ENCODE peak calls at places on chromosomes 4 and X, in nine cellular contexts. G is sigmoid colon, W is HepG2, Z is GM12878, L is stomach, F is suprapubic skin, V is K562, O is A549, X is ovary. Y is an unnamed sample.

GRCh38 chrX:9693307-9694001 is 72.2 kb downstream of the GPR143 start:
- DNase-seq in G (no peak), W (no peak), Z (no peak), L (no peak), F (no peak), V (no peak), O (no peak), X (no peak), Y (no peak)

GRCh38 chrX:16023790-16024734 is 99.3 kb upstream of the GRPR start:
- DNase-seq in G (no peak), W (peak), Z (peak), L (no peak), F (no peak), V (no peak), O (peak), X (no peak), Y (no peak)

GRCh38 chr4:95402299-95402698 is 146.5 kb downstream of the UNC5C start:
- DNase-seq in G (no peak), W (no peak), Z (no peak), L (no peak), F (no peak), V (no peak), O (no peak), X (no peak), Y (no peak)

GRCh38 chr4:29277381-29277780 is 1442.8 kb upstream of the PCDH7 start:
- DNase-seq in G (no peak), W (no peak), Z (no peak), L (no peak), F (no peak), V (no peak), O (no peak), X (no peak), Y (no peak)

GRCh38 chr4:115331241-115331640 is 217.8 kb upstream of the NDST4 start:
- DNase-seq in G (no peak), W (no peak), Z (no peak), L (no peak), F (no peak), V (no peak), O (no peak), X (no peak), Y (no peak)

GRCh38 chr4:54054501-54054900 is 9.9 kb downstream of the CHIC2 start:
- DNase-seq in G (no peak), W (no peak), Z (no peak), L (no peak), F (no peak), V (no peak), O (no peak), X (no peak), Y (no peak)

GRCh38 chr4:161629694-161630441 is 533.9 kb downstream of the FSTL5 start:
- DNase-seq in G (peak), W (no peak), Z (no peak), L (no peak), F (no peak), V (no peak), O (no peak), X (no peak), Y (no peak)

GRCh38 chr4:2800691-2801596 is 8.1 kb downstream of the SH3BP2 start:
- DNase-seq in G (peak), W (peak), Z (peak), L (peak), F (peak), V (peak), O (no peak), X (peak), Y (peak)

GRCh38 chr4:182916483-182917181 is 554 bp downstream of the DCTD start:
- DNase-seq in G (peak), W (no peak), Z (no peak), L (peak), F (no peak), V (peak), O (peak), X (peak), Y (peak)

GRCh38 chrX:12973561-12974216 is 1.2 kb upstream of the TMSB4X start:
- DNase-seq in G (no peak), W (no peak), Z (no peak), L (peak), F (no peak), V (no peak), O (no peak), X (peak), Y (no peak)

GRCh38 chr4:17613761-17614415 is 553 bp upstream of the MED28 start:
- DNase-seq in G (peak), W (peak), Z (no peak), L (no peak), F (no peak), V (no peak), O (no peak), X (no peak), Y (no peak)

GRCh38 chr4:121686265-121686664 is 10.5 kb downstream of the ANXA5 start:
- DNase-seq in G (no peak), W (no peak), Z (no peak), L (no peak), F (no peak), V (no peak), O (no peak), X (no peak), Y (no peak)

GRCh38 chrX:47863187-47863586 is 26.5 kb downstream of the ZNF81 start:
- DNase-seq in G (no peak), W (no peak), Z (no peak), L (peak), F (no peak), V (no peak), O (no peak), X (no peak), Y (no peak)

GRCh38 chrX:105307762-105308161 is 87.3 kb upstream of the TEX13A start:
- DNase-seq in G (no peak), W (no peak), Z (no peak), L (no peak), F (no peak), V (no peak), O (no peak), X (no peak), Y (no peak)

GRCh38 chr4:147137280-147137679 is 191.6 kb upstream of the TTC29 start:
- DNase-seq in G (no peak), W (no peak), Z (no peak), L (no peak), F (no peak), V (no peak), O (no peak), X (no peak), Y (no peak)

GRCh38 chr4:166197166-166197565 is 324.1 kb downstream of the TLL1 start:
- DNase-seq in G (no peak), W (no peak), Z (no peak), L (no peak), F (no peak), V (no peak), O (no peak), X (no peak), Y (no peak)

GRCh38 chr4:143531368-143531767 is 17.9 kb downstream of the SMARCA5 start:
- DNase-seq in G (no peak), W (peak), Z (no peak), L (no peak), F (no peak), V (no peak), O (no peak), X (no peak), Y (no peak)

GRCh38 chr4:125243835-125244397 is 70.8 kb upstream of the FAT4 start:
- DNase-seq in G (no peak), W (no peak), Z (no peak), L (no peak), F (no peak), V (no peak), O (no peak), X (no peak), Y (no peak)

GRCh38 chrX:110015915-110016314 is 13.0 kb downstream of the TMEM164 start:
- DNase-seq in G (no peak), W (no peak), Z (no peak), L (no peak), F (no peak), V (no peak), O (no peak), X (peak), Y (no peak)

GRCh38 chrX:69263421-69263820 is 98.2 kb upstream of the PJA1 start:
- DNase-seq in G (no peak), W (no peak), Z (no peak), L (no peak), F (no peak), V (no peak), O (no peak), X (no peak), Y (no peak)

GRCh38 chr4:76035799-76036389 is at the start of gene CXCL11:
- DNase-seq in G (no peak), W (no peak), Z (no peak), L (no peak), F (no peak), V (no peak), O (no peak), X (no peak), Y (no peak)

GRCh38 chrX:153554519-153555167 is 37.2 kb downstream of the ATP2B3 start:
- DNase-seq in G (peak), W (peak), Z (no peak), L (peak), F (peak), V (peak), O (peak), X (peak), Y (peak)

GRCh38 chr4:112751447-112751846 is 114.5 kb downstream of the LARP7 start:
- DNase-seq in G (no peak), W (no peak), Z (no peak), L (no peak), F (no peak), V (no peak), O (no peak), X (no peak), Y (no peak)

GRCh38 chr4:57055873-57056272 is 54.3 kb downstream of the IGFBP7 start:
- DNase-seq in G (peak), W (no peak), Z (no peak), L (no peak), F (no peak), V (no peak), O (no peak), X (no peak), Y (no peak)

GRCh38 chrX:23398570-23398969 is 63.9 kb downstream of the PTCHD1 start:
- DNase-seq in G (no peak), W (no peak), Z (no peak), L (no peak), F (no peak), V (no peak), O (no peak), X (no peak), Y (no peak)

GRCh38 chr4:59243038-59243437 is 1957.1 kb upstream of the ADGRL3 start:
- DNase-seq in G (no peak), W (no peak), Z (no peak), L (no peak), F (no peak), V (no peak), O (no peak), X (no peak), Y (no peak)

GRCh38 chrX:15418041-15418706 is 34.0 kb upstream of the VEGFD start:
- DNase-seq in G (no peak), W (no peak), Z (no peak), L (no peak), F (no peak), V (no peak), O (no peak), X (no peak), Y (no peak)

GRCh38 chr4:93080316-93080715 is 748.2 kb upstream of the ATOH1 start:
- DNase-seq in G (no peak), W (no peak), Z (no peak), L (no peak), F (no peak), V (no peak), O (no peak), X (no peak), Y (no peak)

GRCh38 chr4:115851918-115852766 is 738.7 kb upstream of the NDST4 start:
- DNase-seq in G (no peak), W (peak), Z (peak), L (peak), F (peak), V (peak), O (no peak), X (no peak), Y (no peak)

GRCh38 chrX:112826020-112826419 is 14.6 kb downstream of the AMOT start:
- DNase-seq in G (no peak), W (no peak), Z (no peak), L (no peak), F (no peak), V (no peak), O (no peak), X (no peak), Y (no peak)

GRCh38 chrX:44816369-44816768 is 27.5 kb upstream of the DUSP21 start:
- DNase-seq in G (no peak), W (no peak), Z (no peak), L (no peak), F (no peak), V (no peak), O (no peak), X (no peak), Y (no peak)

GRCh38 chrX:152810403-152810802 is 20.2 kb downstream of the CETN2 start:
- DNase-seq in G (no peak), W (no peak), Z (no peak), L (no peak), F (no peak), V (no peak), O (no peak), X (no peak), Y (no peak)

DNA sequence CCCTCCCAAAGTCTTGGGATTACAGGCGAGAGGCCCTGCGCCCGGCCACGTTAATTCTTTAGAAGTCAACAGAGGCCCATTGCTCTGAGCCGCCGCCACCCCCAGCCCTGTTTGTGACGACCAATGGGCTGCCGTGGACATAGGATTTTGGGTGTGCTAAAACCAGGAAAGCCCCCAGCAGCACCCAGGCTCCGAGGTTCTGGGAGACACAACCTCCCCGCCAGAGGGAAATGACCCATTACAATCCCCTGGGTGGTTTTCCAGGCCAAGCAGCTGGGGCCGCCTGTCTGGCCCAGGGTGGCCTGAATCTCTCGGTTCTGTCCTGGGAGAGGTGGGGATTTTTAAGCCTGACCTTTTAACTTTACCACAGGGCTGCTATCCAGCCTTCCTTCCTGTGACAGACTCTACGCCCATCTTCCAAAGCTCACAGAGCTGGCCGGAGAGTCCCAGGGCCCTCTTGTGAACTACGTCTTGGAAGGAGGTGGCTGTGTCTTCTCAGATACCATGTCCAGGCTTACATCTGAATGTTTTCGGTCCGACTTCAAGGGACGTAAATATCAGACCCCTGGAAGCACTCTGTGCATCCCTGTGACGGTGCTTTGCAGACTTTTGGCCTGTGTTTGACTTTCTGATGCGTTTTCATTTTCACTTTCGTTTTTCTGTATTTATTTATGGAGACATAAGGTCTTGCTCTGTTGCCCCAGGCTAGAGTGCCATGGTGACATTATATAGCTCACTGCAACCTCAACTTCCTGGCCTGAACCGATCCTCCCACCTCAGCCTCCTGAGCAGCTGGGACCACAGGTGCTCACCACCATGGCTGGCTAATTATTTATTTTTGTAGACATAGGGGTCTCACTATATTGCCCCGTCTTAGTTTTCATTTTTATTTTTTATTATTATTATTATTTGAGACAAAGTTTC is 36.0 kb downstream of the P2RY8 start:
- DNase-seq in G (no peak), W (no peak), Z (peak), L (no peak), F (peak), V (no peak), O (no peak), X (no peak), Y (no peak)
- H3K27ac ChIP-seq in G (peak), W (no peak), Z (peak), L (peak), F (no peak), V (no peak), O (no peak), X (no peak), Y (peak)

GRCh38 chr4:137961051-137961438 is 281.1 kb downstream of the SLC7A11 start:
- DNase-seq in G (no peak), W (no peak), Z (no peak), L (no peak), F (no peak), V (no peak), O (no peak), X (no peak), Y (no peak)
- TF ChIP-seq EP300 in G (no peak), W (no peak), Z (no peak), L (no peak), F (no peak), V (no peak), O (no peak), X (no peak), Y (no peak)

DNA sequence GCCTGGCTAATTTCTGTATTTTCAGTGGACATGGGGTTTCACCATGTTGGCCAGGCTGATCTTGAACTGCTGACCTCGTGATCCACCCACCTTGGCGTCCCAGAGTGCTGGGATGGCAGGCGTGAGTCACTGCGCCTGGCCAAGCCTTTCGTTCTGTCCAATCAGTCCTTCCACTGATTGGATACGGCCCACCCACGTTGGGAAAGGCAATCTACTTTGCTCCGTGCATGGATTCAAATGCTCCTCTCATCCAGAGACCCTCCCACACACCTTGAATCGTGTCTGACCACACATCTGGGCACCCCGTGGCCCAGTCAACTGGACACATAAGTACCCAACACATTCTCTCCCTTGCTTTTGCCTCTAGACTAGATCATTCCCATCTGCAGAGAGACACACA is 74.9 kb downstream of the CRLF2 start:
- DNase-seq in G (peak), W (no peak), Z (no peak), L (no peak), F (peak), V (no peak), O (no peak), X (no peak), Y (no peak)
- H3K27ac ChIP-seq in G (no peak), W (no peak), Z (no peak), L (no peak), F (no peak), V (no peak), O (no peak), X (no peak), Y (no peak)

GRCh38 chrX:53456254-53456653 is 22.1 kb upstream of the HSD17B10 start:
- DNase-seq in G (no peak), W (no peak), Z (no peak), L (no peak), F (no peak), V (no peak), O (no peak), X (no peak), Y (no peak)
- TF ChIP-seq EP300 in G (no peak), W (no peak), Z (no peak), L (no peak), F (no peak), V (no peak), O (no peak), X (no peak), Y (no peak)

GRCh38 chrX:49163555-49164419 is 1.2 kb downstream of the MAGIX start:
- DNase-seq in G (peak), W (peak), Z (peak), L (peak), F (peak), V (peak), O (peak), X (peak), Y (peak)

GRCh38 chrX:49165901-49166881 is 3.6 kb downstream of the MAGIX start:
- DNase-seq in G (peak), W (no peak), Z (peak), L (peak), F (no peak), V (peak), O (no peak), X (peak), Y (peak)

GRCh38 chrX:49166914-49167739 is 4.6 kb downstream of the MAGIX start:
- DNase-seq in G (peak), W (no peak), Z (peak), L (peak), F (peak), V (peak), O (no peak), X (peak), Y (peak)

GRCh38 chrX:49162620-49163019 is at the start of gene MAGIX:
- DNase-seq in G (no peak), W (no peak), Z (no peak), L (peak), F (no peak), V (no peak), O (no peak), X (no peak), Y (no peak)

GRCh38 chrX:49164589-49165360 is 2.2 kb downstream of the MAGIX start:
- DNase-seq in G (no peak), W (no peak), Z (no peak), L (no peak), F (no peak), V (no peak), O (no peak), X (no peak), Y (no peak)
- H3K27ac ChIP-seq in G (peak), W (no peak), Z (no peak), L (peak), F (peak), V (peak), O (peak), X (peak), Y (peak)

DNA sequence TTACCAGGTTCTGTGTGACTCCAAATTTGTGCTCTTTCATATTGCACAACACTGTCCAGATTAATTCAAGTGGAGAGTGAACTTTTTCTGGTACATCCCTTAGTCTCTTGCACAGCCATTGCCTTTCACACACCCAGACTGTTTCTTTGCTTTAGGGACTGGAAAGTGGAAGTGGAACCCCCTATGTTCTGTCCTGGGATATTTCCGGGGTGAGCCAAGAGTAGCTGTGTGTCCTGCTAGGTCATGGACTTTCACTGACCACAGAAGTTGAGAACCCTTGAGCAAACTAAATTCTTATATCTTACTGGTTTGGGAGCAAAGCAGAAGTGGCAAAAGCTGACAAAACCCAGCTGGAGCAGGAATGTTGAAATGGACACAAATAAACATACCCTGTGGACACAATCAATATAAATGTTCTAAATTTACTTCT is 10.3 kb upstream of the VSIG4 start:
- DNase-seq in G (peak), W (no peak), Z (no peak), L (no peak), F (no peak), V (peak), O (no peak), X (no peak), Y (no peak)
- TF ChIP-seq EP300 in G (no peak), W (no peak), Z (no peak), L (no peak), F (no peak), V (no peak), O (no peak), X (no peak), Y (peak)

DNA sequence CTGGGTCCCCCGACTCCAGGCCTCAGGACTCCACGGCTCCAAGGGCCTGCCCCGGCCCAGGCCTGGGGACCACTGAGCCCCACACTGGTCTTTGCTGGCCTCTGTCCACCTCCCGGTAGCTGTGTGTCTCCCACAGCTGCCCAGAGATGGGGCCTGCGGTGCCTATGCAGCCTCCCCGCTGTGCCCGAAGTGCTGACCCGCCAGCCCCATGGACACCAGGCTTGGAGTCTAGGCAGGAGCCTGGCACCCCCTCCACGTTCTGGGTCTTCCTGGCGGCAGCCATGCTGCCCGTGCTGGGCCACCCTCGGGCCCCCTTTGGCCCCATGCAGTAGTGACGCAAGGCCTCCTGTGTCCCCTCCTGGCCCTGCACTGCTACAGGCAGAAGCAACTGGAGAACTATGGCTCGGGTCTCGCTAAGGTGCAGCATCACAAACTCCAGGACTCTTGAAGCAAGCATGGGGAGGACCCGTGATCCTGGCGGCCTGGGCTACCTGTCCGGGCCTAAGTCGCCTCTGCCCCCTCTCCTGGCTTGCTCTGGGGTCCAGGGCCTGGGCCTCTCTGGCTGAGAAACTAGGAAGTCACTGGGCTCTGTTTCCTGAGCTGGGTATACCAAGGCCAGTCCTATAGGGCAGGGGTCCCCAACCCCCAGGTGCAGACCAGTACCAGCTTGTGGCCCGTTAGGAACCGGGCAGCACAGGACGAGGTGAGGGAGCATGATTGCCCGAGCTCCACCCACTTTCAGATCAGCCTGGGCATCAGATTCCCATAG is 878 bp downstream of the MYL5 start:
- DNase-seq in G (no peak), W (no peak), Z (no peak), L (no peak), F (no peak), V (no peak), O (no peak), X (no peak), Y (no peak)
- H3K27ac ChIP-seq in G (peak), W (peak), Z (peak), L (peak), F (peak), V (peak), O (peak), X (peak), Y (peak)

Y was measured in tibial nerve.